ENCODE peak calls at places on chromosomes 1 and 21, in five cellular contexts. R is coronary artery, E is AG04449, K is AG09319, C is GM13977. J is an unnamed sample.
A peak's percentile ranks its signal among the peaks of the same experiment; 100 is the strongest.

GRCh38 chr1:109206324-109206723 is 7.4 kb upstream of the SARS1 start:
- DNase-seq in C (no peak), E (no peak), K (no peak), R (no peak), J (no peak)

GRCh38 chr1:151539321-151540020 is 638 bp upstream of the TUFT1 start:
- DNase-seq in K (peak; percentile 60), C (peak; percentile 56), R (no peak), E (no peak), J (no peak)

GRCh38 chr1:243930822-243931671 is 81.0 kb upstream of the AKT3 start:
- DNase-seq in K (no peak), C (no peak), E (no peak), R (no peak), J (no peak)

GRCh38 chr1:2288308-2288707 is 60.2 kb downstream of the SKI start:
- DNase-seq in K (no peak), E (no peak), C (no peak), R (no peak), J (no peak)

GRCh38 chr1:113291777-113292659 is 98.3 kb upstream of the MAGI3 start:
- DNase-seq in K (no peak), R (no peak), E (no peak), C (no peak), J (no peak)

GRCh38 chr1:110647254-110647891 is 27.4 kb downstream of the KCNA3 start:
- DNase-seq in R (no peak), E (no peak), C (no peak), K (no peak), J (no peak)

GRCh38 chr1:209743145-209743482 is 12.7 kb upstream of the TRAF3IP3 start:
- DNase-seq in E (peak; percentile 45), C (no peak), R (peak; percentile 78), K (peak; percentile 8), J (no peak)

GRCh38 chr1:9651565-9652378 is at the start of gene PIK3CD:
- DNase-seq in E (no peak), K (no peak), C (peak; percentile 67), R (no peak), J (no peak)

GRCh38 chr1:6330410-6330827 is 63.1 kb downstream of the ACOT7 start:
- DNase-seq in K (peak; percentile 54), E (peak; percentile 24), R (no peak), C (no peak), J (no peak)

GRCh38 chr21:37372127-37372731 is 5.7 kb downstream of the DYRK1A start:
- DNase-seq in C (no peak), K (no peak), R (no peak), E (no peak), J (no peak)

GRCh38 chr21:35020902-35021301 is 28.2 kb downstream of the RUNX1 start:
- DNase-seq in R (peak; percentile 14), K (no peak), C (no peak), E (no peak), J (no peak)

GRCh38 chr1:71640131-71640530 is 559.3 kb upstream of the ZRANB2 start:
- DNase-seq in C (no peak), E (no peak), R (no peak), K (no peak), J (no peak)

GRCh38 chr1:35047188-35047858 is 15.6 kb upstream of the ZMYM6 start:
- DNase-seq in R (no peak), K (peak; percentile 82), C (no peak), E (peak; percentile 91), J (no peak)

GRCh38 chr1:213082778-213083445 is 31.9 kb downstream of the RPS6KC1 start:
- DNase-seq in K (no peak), C (no peak), R (no peak), E (no peak), J (no peak)

GRCh38 chr21:31580866-31581276 is 78.6 kb upstream of the SOD1 start:
- DNase-seq in R (no peak), K (peak; percentile 7), E (no peak), C (peak; percentile 70), J (peak; percentile 89)

GRCh38 chr1:156263288-156263655 is 15.4 kb upstream of the PAQR6 start:
- DNase-seq in C (no peak), R (no peak), K (no peak), E (no peak), J (no peak)

GRCh38 chr1:31625561-31626272 is 8.2 kb downstream of the HCRTR1 start:
- DNase-seq in C (no peak), E (no peak), R (no peak), K (no peak), J (no peak)

GRCh38 chr1:112718691-112719418 is 3.7 kb upstream of the PPM1J start:
- DNase-seq in E (no peak), R (no peak), K (no peak), C (peak; percentile 82), J (peak; percentile 94)

GRCh38 chr1:227728892-227729143 is 6.3 kb downstream of the JMJD4 start:
- DNase-seq in R (no peak), C (no peak), E (no peak), K (no peak), J (no peak)

GRCh38 chr1:166814611-166815010 is 24.7 kb upstream of the POGK start:
- DNase-seq in C (no peak), R (no peak), E (peak; percentile 41), K (no peak), J (no peak)

GRCh38 chr1:213201380-213202155 is 150.5 kb downstream of the RPS6KC1 start:
- DNase-seq in C (no peak), R (no peak), E (no peak), K (no peak), J (no peak)

GRCh38 chr1:46173361-46173856 is 1.5 kb upstream of the TSPAN1 start:
- DNase-seq in E (no peak), K (no peak), R (no peak), C (no peak), J (no peak)

GRCh38 chr1:29136463-29136915 is 12.8 kb upstream of the TMEM200B start:
- DNase-seq in R (no peak), E (no peak), C (peak; percentile 18), K (peak; percentile 38), J (no peak)

GRCh38 chr1:239263821-239264220 is 122.5 kb upstream of the CHRM3 start:
- DNase-seq in C (no peak), E (no peak), R (no peak), K (no peak), J (no peak)

GRCh38 chr21:8991968-8992621 is 1529.3 kb upstream of the TPTE start:
- DNase-seq in E (no peak), R (no peak), K (no peak), C (peak; percentile 40), J (no peak)

GRCh38 chr1:181083842-181084605 is 4.5 kb upstream of the IER5 start:
- DNase-seq in R (no peak), C (peak; percentile 62), K (no peak), E (no peak), J (no peak)

GRCh38 chr1:65009724-65010420 is 43.5 kb upstream of the JAK1 start:
- DNase-seq in C (no peak), K (no peak), E (no peak), R (no peak), J (no peak)

DNA sequence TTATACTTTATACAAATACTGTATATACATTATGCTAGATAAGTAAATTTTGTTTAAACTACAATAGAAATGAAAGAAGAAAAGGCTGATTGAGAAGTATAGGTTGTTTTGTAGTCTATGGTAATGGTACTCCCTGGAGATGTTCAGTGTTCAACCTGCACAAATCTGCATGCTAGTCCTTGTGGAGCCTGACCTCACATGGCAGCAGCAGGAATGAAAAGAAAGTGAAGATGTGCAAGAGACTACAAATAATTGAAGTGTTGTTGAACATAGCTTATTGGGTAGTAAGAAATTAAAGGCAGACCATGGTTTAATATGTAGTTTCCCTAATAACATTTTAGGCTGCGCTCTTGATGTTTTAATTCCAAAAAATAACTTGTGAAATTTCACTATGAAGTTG is 201.2 kb downstream of the TGFB2 start:
- DNase-seq in K (no peak), R (no peak), C (no peak), E (no peak), J (no peak)
- TF ChIP-seq CTCF in K (peak; percentile 33), R (no peak), C (peak; percentile 5), E (peak; percentile 31), J (peak; percentile 38)

DNA sequence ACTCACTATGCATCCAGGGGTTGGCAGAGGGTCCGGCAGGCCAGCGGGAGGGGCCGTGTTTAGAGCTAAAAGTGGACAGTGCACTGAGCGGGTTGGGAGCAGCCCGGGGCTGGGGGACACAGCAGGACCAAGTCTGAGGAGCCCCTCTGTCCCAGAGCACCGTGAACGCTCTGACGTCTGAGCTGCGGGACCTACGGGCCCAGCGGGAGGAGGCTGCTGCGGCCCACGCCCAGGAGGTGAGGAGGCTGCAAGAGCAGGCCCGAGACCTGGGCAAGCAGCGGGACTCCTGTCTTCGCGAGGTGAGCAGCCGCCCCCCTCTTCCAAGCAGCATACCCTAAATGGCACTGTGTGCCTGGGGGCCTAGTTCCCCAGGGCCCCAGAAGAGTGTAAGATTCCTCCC is 25.8 kb downstream of the MFAP2 start:
- DNase-seq in C (no peak), K (no peak), R (no peak), E (no peak), J (no peak)
- TF ChIP-seq CTCF in C (no peak), K (no peak), R (no peak), E (no peak), J (no peak)

GRCh38 chr21:33334191-33334590 is 9.4 kb downstream of the IFNAR1 start:
- DNase-seq in R (no peak), K (no peak), E (no peak), C (no peak), J (no peak)
- TF ChIP-seq CTCF in R (no peak), K (no peak), E (no peak), C (no peak), J (no peak)

GRCh38 chr21:33762798-33763572 is 120.7 kb downstream of the ITSN1 start:
- DNase-seq in E (no peak), C (no peak), K (no peak), R (no peak), J (no peak)

GRCh38 chr21:33763573-33763881 is 121.2 kb downstream of the ITSN1 start:
- DNase-seq in E (no peak), C (no peak), K (no peak), R (no peak), J (no peak)

GRCh38 chr21:33760641-33761103 is 118.4 kb downstream of the ITSN1 start:
- DNase-seq in E (peak; percentile 69), K (peak; percentile 44), R (no peak), C (no peak), J (no peak)

GRCh38 chr21:33767236-33767635 is 124.9 kb downstream of the ITSN1 start:
- DNase-seq in K (no peak), E (no peak), C (no peak), R (no peak), J (no peak)

GRCh38 chr21:33761104-33762036 is 119.1 kb downstream of the ITSN1 start:
- DNase-seq in K (peak; percentile 83), R (no peak), E (peak; percentile 98), C (no peak), J (no peak)
- TF ChIP-seq CTCF in K (no peak), R (no peak), E (no peak), C (no peak), J (no peak)

GRCh38 chr1:201391225-201391624 is 7.9 kb downstream of the LAD1 start:
- DNase-seq in R (no peak), C (no peak), K (no peak), E (no peak), J (no peak)
- TF ChIP-seq CTCF in R (no peak), C (no peak), K (no peak), E (no peak), J (no peak)

J was measured in osteocyte.